ENCODE peak calls at places on chromosomes 12 and 14, in eight cellular contexts. U is omental fat pad, Q is RWPE1, Z is iris pigment epithelial cell, Y is neural progenitor cell, I is adipocyte, G is fibroblast of the aortic adventitia, E is neural crest cell. D is an unnamed sample.

GRCh38 chr12:109199324-109199723 is 82.9 kb downstream of the ACACB start:
- DNase-seq in U (no peak), Q (no peak), Z (no peak), Y (no peak), I (no peak), G (no peak), E (no peak), D (no peak)

GRCh38 chr12:57231276-57232021 is 1.9 kb downstream of the SHMT2 start:
- DNase-seq in U (no peak), Q (no peak), Z (no peak), Y (no peak), I (no peak), G (no peak), E (no peak), D (no peak)

GRCh38 chr12:52211716-52212585 is 20.1 kb upstream of the KRT80 start:
- DNase-seq in U (no peak), Q (no peak), Z (no peak), Y (no peak), I (no peak), G (no peak), E (no peak), D (no peak)

GRCh38 chr12:43621262-43621661 is 69.3 kb upstream of the ADAMTS20 start:
- DNase-seq in U (no peak), Q (no peak), Z (no peak), Y (no peak), I (no peak), G (no peak), E (no peak), D (no peak)

GRCh38 chr14:91225025-91225424 is 19.5 kb downstream of the GPR68 start:
- DNase-seq in U (no peak), Q (no peak), Z (peak; percentile 24), Y (no peak), I (no peak), G (no peak), E (no peak), D (no peak)

GRCh38 chr12:40650038-40650704 is 42.1 kb upstream of the CNTN1 start:
- DNase-seq in U (no peak), Q (no peak), Z (no peak), Y (peak; percentile 3), I (no peak), G (no peak), E (no peak), D (no peak)

GRCh38 chr14:68441532-68441931 is 351.3 kb downstream of the ZFP36L1 start:
- DNase-seq in U (no peak), Q (no peak), Z (no peak), Y (no peak), I (no peak), G (no peak), E (no peak), D (no peak)

GRCh38 chr12:8452976-8453616 is 2.7 kb upstream of the CLEC6A start:
- DNase-seq in U (no peak), Q (no peak), Z (no peak), Y (no peak), I (no peak), G (no peak), E (no peak), D (no peak)

GRCh38 chr14:99420711-99421110 is 59.9 kb downstream of the SETD3 start:
- DNase-seq in U (no peak), Q (no peak), Z (no peak), Y (no peak), I (no peak), G (peak; percentile 46), E (no peak), D (no peak)

GRCh38 chr12:111063296-111064026 is 143.1 kb upstream of the MYL2 start:
- DNase-seq in U (no peak), Q (peak; percentile 90), Z (no peak), Y (no peak), I (no peak), G (peak; percentile 34), E (no peak), D (peak; percentile 6)

GRCh38 chr12:20011200-20011599 is 357.1 kb upstream of the PDE3A start:
- DNase-seq in U (no peak), Q (no peak), Z (peak; percentile 47), Y (no peak), I (no peak), G (no peak), E (no peak), D (no peak)

GRCh38 chr12:70722584-70723343 is 85.5 kb upstream of the PTPRB start:
- DNase-seq in U (no peak), Q (no peak), Z (peak; percentile 7), Y (no peak), I (no peak), G (no peak), E (no peak), D (no peak)

GRCh38 chr14:91135039-91135438 is 21.2 kb downstream of the DGLUCY start:
- DNase-seq in U (no peak), Q (no peak), Z (no peak), Y (no peak), I (no peak), G (no peak), E (no peak), D (no peak)

GRCh38 chr12:51926718-51927117 is 19.4 kb downstream of the ACVRL1 start:
- DNase-seq in U (no peak), Q (peak; percentile 57), Z (peak; percentile 69), Y (no peak), I (no peak), G (peak; percentile 55), E (no peak), D (peak; percentile 76)

GRCh38 chr12:114691810-114692557 is 8.0 kb upstream of the TBX3 start:
- DNase-seq in U (no peak), Q (no peak), Z (no peak), Y (peak; percentile 52), I (no peak), G (no peak), E (no peak), D (peak; percentile 44)

GRCh38 chr12:93851245-93851665 is 174.1 kb downstream of the CRADD start:
- DNase-seq in U (no peak), Q (no peak), Z (no peak), Y (no peak), I (no peak), G (no peak), E (no peak), D (no peak)

GRCh38 chr12:48029811-48030650 is 25.8 kb upstream of the COL2A1 start:
- DNase-seq in U (no peak), Q (no peak), Z (no peak), Y (no peak), I (no peak), G (no peak), E (no peak), D (no peak)

GRCh38 chr14:73209943-73210342 is 27.4 kb upstream of the PAPLN start:
- DNase-seq in U (no peak), Q (peak; percentile 26), Z (peak; percentile 79), Y (no peak), I (peak; percentile 47), G (peak; percentile 66), E (no peak), D (no peak)

D was measured in trophoblast cell.